ENCODE peak calls at places on chromosomes 2 and 18, in nine cellular contexts. E is GM04503; R is NCI-H510A treated with DMSO at 0.1 percent for 48 hours; Z is stimulated activated CD8-positive, alpha-beta memory T cell treated with anti-CD3 and anti-CD28 coated beads, Interleukin-2, amount 100 ng/mL, for 48 hours; Q is type B pancreatic cell; D is HTR-8/SVneo; L is left ventricle myocardium superior; F is T-cell; G is heart left ventricle. O is an unnamed sample.

GRCh38 chr2:118815314-118815713 is 32.1 kb downstream of the EN1 start:
- DNase-seq in L (no peak), R (no peak), Q (no peak), D (no peak), Z (no peak), G (no peak), E (no peak), F (no peak), O (no peak)

GRCh38 chr18:21740474-21740723 is 193 bp upstream of the MIB1 start:
- DNase-seq in R (peak; percentile 86), Z (peak; percentile 99), G (peak; percentile 99), L (no peak), E (peak; percentile 76), Q (no peak), D (peak; percentile 93), F (peak; percentile 99), O (peak; percentile 99)

GRCh38 chr2:27741673-27742072 is 29.8 kb upstream of the MRPL33 start:
- DNase-seq in F (no peak), Q (no peak), G (no peak), L (no peak), D (no peak), Z (no peak), R (no peak), E (no peak), O (no peak)

GRCh38 chr18:57943723-57944122 is 100.3 kb upstream of the NEDD4L start:
- DNase-seq in D (no peak), G (no peak), Q (no peak), Z (no peak), F (no peak), R (no peak), E (no peak), L (no peak), O (peak; percentile 40)

GRCh38 chr18:8667846-8668245 is 37.5 kb upstream of the MTCL1 start:
- DNase-seq in G (no peak), F (no peak), L (no peak), R (no peak), Q (no peak), E (no peak), Z (no peak), D (no peak), O (peak; percentile 38)

GRCh38 chr2:214135966-214136365 is 274.9 kb upstream of the VWC2L start:
- DNase-seq in Z (no peak), G (no peak), D (no peak), R (no peak), Q (no peak), L (no peak), E (peak; percentile 9), F (no peak), O (peak; percentile 49)

GRCh38 chr2:239908744-239909143 is 116.4 kb downstream of the NDUFA10 start:
- DNase-seq in D (no peak), R (no peak), Z (no peak), G (peak; percentile 6), Q (no peak), E (no peak), L (no peak), F (no peak), O (no peak)

GRCh38 chr2:76391663-76392062 is 680.9 kb upstream of the GCFC2 start:
- DNase-seq in R (peak; percentile 11), L (no peak), E (no peak), Q (no peak), F (no peak), D (no peak), G (peak; percentile 29), Z (no peak), O (no peak)

GRCh38 chr2:112621792-112622527 is 23.8 kb upstream of the SLC20A1 start:
- DNase-seq in R (no peak), Z (no peak), E (no peak), G (peak; percentile 9), Q (no peak), F (no peak), D (no peak), L (no peak), O (peak; percentile 87)

GRCh38 chr2:157894694-157895450 is 18.7 kb upstream of the ACVR1 start:
- DNase-seq in F (no peak), L (no peak), Q (no peak), D (peak; percentile 8), R (no peak), G (no peak), E (peak; percentile 52), Z (no peak), O (peak; percentile 90)

GRCh38 chr2:218465987-218466633 is 47.2 kb downstream of the VIL1 start:
- DNase-seq in G (no peak), D (peak; percentile 19), Q (no peak), F (no peak), L (no peak), R (peak; percentile 6), E (no peak), Z (no peak), O (peak; percentile 47)

GRCh38 chr18:12742453-12742852 is 39.6 kb downstream of the PSMG2 start:
- DNase-seq in G (no peak), F (no peak), R (no peak), L (no peak), Q (no peak), D (peak; percentile 32), E (no peak), Z (no peak), O (peak; percentile 91)

GRCh38 chr2:143796051-143796450 is 666.8 kb downstream of the ARHGAP15 start:
- DNase-seq in F (no peak), G (no peak), Q (no peak), D (no peak), Z (no peak), E (no peak), R (no peak), L (no peak), O (no peak)

GRCh38 chr2:71071681-71072398 is 3.4 kb downstream of the NAGK start:
- DNase-seq in E (no peak), Z (peak; percentile 32), D (no peak), Q (no peak), L (no peak), G (no peak), R (no peak), F (peak; percentile 58), O (no peak)

GRCh38 chr18:40215981-40216380 is 1739.1 kb upstream of the PIK3C3 start:
- DNase-seq in E (no peak), F (no peak), G (no peak), L (no peak), Z (no peak), Q (no peak), D (no peak), R (no peak), O (no peak)

GRCh38 chr2:232502901-232503791 is 15.5 kb upstream of the ECEL1 start:
- DNase-seq in F (peak; percentile 27), Z (no peak), L (peak; percentile 45), Q (no peak), D (no peak), G (peak; percentile 50), R (peak; percentile 24), E (no peak), O (peak; percentile 56)

O was measured in GM23248.